ENCODE peak calls at places on chromosomes 1 and 21, in nine cellular contexts. One of them, this sample, is unnamed.

GRCh38 chr1:90936731-90937130 is 85.1 kb downstream of the ZNF644 start:
- DNase-seq in CD8-positive, alpha-beta memory T cell: no peak
- DNase-seq in stimulated activated CD4-positive, alpha-beta T cell treated with anti-CD3 and anti-CD28 coated beads, Interleukin-1b, Interleukin-23, amount 100 ng/mL, for 24 hours: no peak
- DNase-seq in stomach: no peak
- DNase-seq in NCI-H1436: no peak
- DNase-seq in left ventricle myocardium superior: no peak
- DNase-seq in AG08395: no peak
- DNase-seq in HuH-7.5: no peak
- DNase-seq in A549: no peak
- DNase-seq in this sample: no peak

GRCh38 chr1:17603091-17603841 is 63.8 kb downstream of the ARHGEF10L start:
- DNase-seq in CD8-positive, alpha-beta memory T cell: no peak
- DNase-seq in stimulated activated CD4-positive, alpha-beta T cell treated with anti-CD3 and anti-CD28 coated beads, Interleukin-1b, Interleukin-23, amount 100 ng/mL, for 24 hours: no peak
- DNase-seq in stomach: no peak
- DNase-seq in NCI-H1436: peak; percentile 45
- DNase-seq in left ventricle myocardium superior: no peak
- DNase-seq in AG08395: no peak
- DNase-seq in HuH-7.5: no peak
- DNase-seq in A549: no peak
- DNase-seq in this sample: no peak

GRCh38 chr21:40242586-40242985 is 375.3 kb downstream of the PCP4 start:
- DNase-seq in CD8-positive, alpha-beta memory T cell: no peak
- DNase-seq in stimulated activated CD4-positive, alpha-beta T cell treated with anti-CD3 and anti-CD28 coated beads, Interleukin-1b, Interleukin-23, amount 100 ng/mL, for 24 hours: no peak
- DNase-seq in stomach: no peak
- DNase-seq in NCI-H1436: no peak
- DNase-seq in left ventricle myocardium superior: no peak
- DNase-seq in AG08395: no peak
- DNase-seq in HuH-7.5: no peak
- DNase-seq in A549: no peak
- DNase-seq in this sample: no peak

GRCh38 chr1:39657923-39658485 is 13.9 kb downstream of the NT5C1A start:
- DNase-seq in CD8-positive, alpha-beta memory T cell: peak; percentile 47
- DNase-seq in stimulated activated CD4-positive, alpha-beta T cell treated with anti-CD3 and anti-CD28 coated beads, Interleukin-1b, Interleukin-23, amount 100 ng/mL, for 24 hours: peak; percentile 56
- DNase-seq in stomach: peak; percentile 69
- DNase-seq in NCI-H1436: peak; percentile 61
- DNase-seq in left ventricle myocardium superior: peak; percentile 85
- DNase-seq in AG08395: peak; percentile 65
- DNase-seq in HuH-7.5: peak; percentile 72
- DNase-seq in A549: peak; percentile 28
- DNase-seq in this sample: peak; percentile 44

GRCh38 chr1:59016390-59016789 is 232.5 kb upstream of the JUN start:
- DNase-seq in CD8-positive, alpha-beta memory T cell: no peak
- DNase-seq in stimulated activated CD4-positive, alpha-beta T cell treated with anti-CD3 and anti-CD28 coated beads, Interleukin-1b, Interleukin-23, amount 100 ng/mL, for 24 hours: no peak
- DNase-seq in stomach: no peak
- DNase-seq in NCI-H1436: no peak
- DNase-seq in left ventricle myocardium superior: no peak
- DNase-seq in AG08395: no peak
- DNase-seq in HuH-7.5: no peak
- DNase-seq in A549: no peak
- DNase-seq in this sample: no peak

GRCh38 chr1:93844262-93845045 is 34.6 kb downstream of the DNTTIP2 start:
- DNase-seq in CD8-positive, alpha-beta memory T cell: peak; percentile 59
- DNase-seq in stimulated activated CD4-positive, alpha-beta T cell treated with anti-CD3 and anti-CD28 coated beads, Interleukin-1b, Interleukin-23, amount 100 ng/mL, for 24 hours: no peak
- DNase-seq in stomach: peak; percentile 43
- DNase-seq in NCI-H1436: peak; percentile 60
- DNase-seq in left ventricle myocardium superior: no peak
- DNase-seq in AG08395: peak; percentile 78
- DNase-seq in HuH-7.5: peak; percentile 63
- DNase-seq in A549: peak; percentile 54
- DNase-seq in this sample: no peak

GRCh38 chr1:154225370-154225769 is 4.6 kb downstream of the UBAP2L start:
- DNase-seq in CD8-positive, alpha-beta memory T cell: no peak
- DNase-seq in stimulated activated CD4-positive, alpha-beta T cell treated with anti-CD3 and anti-CD28 coated beads, Interleukin-1b, Interleukin-23, amount 100 ng/mL, for 24 hours: no peak
- DNase-seq in stomach: no peak
- DNase-seq in NCI-H1436: no peak
- DNase-seq in left ventricle myocardium superior: no peak
- DNase-seq in AG08395: no peak
- DNase-seq in HuH-7.5: no peak
- DNase-seq in A549: no peak
- DNase-seq in this sample: no peak

GRCh38 chr1:6181347-6181770 is 1.2 kb upstream of the CHD5 start:
- DNase-seq in CD8-positive, alpha-beta memory T cell: no peak
- DNase-seq in stimulated activated CD4-positive, alpha-beta T cell treated with anti-CD3 and anti-CD28 coated beads, Interleukin-1b, Interleukin-23, amount 100 ng/mL, for 24 hours: no peak
- DNase-seq in stomach: no peak
- DNase-seq in NCI-H1436: no peak
- DNase-seq in left ventricle myocardium superior: no peak
- DNase-seq in AG08395: no peak
- DNase-seq in HuH-7.5: peak; percentile 4
- DNase-seq in A549: no peak
- DNase-seq in this sample: no peak

GRCh38 chr1:185767721-185768120 is 33.5 kb downstream of the HMCN1 start:
- DNase-seq in CD8-positive, alpha-beta memory T cell: no peak
- DNase-seq in stimulated activated CD4-positive, alpha-beta T cell treated with anti-CD3 and anti-CD28 coated beads, Interleukin-1b, Interleukin-23, amount 100 ng/mL, for 24 hours: no peak
- DNase-seq in stomach: no peak
- DNase-seq in NCI-H1436: no peak
- DNase-seq in left ventricle myocardium superior: no peak
- DNase-seq in AG08395: no peak
- DNase-seq in HuH-7.5: no peak
- DNase-seq in A549: no peak
- DNase-seq in this sample: no peak

GRCh38 chr1:59568158-59568935 is 246.4 kb upstream of the HOOK1 start:
- DNase-seq in CD8-positive, alpha-beta memory T cell: no peak
- DNase-seq in stimulated activated CD4-positive, alpha-beta T cell treated with anti-CD3 and anti-CD28 coated beads, Interleukin-1b, Interleukin-23, amount 100 ng/mL, for 24 hours: no peak
- DNase-seq in stomach: no peak
- DNase-seq in NCI-H1436: no peak
- DNase-seq in left ventricle myocardium superior: no peak
- DNase-seq in AG08395: peak; percentile 14
- DNase-seq in HuH-7.5: no peak
- DNase-seq in A549: no peak
- DNase-seq in this sample: no peak

GRCh38 chr1:161928056-161928455 is 95.6 kb downstream of the OLFML2B start:
- DNase-seq in CD8-positive, alpha-beta memory T cell: no peak
- DNase-seq in stimulated activated CD4-positive, alpha-beta T cell treated with anti-CD3 and anti-CD28 coated beads, Interleukin-1b, Interleukin-23, amount 100 ng/mL, for 24 hours: no peak
- DNase-seq in stomach: no peak
- DNase-seq in NCI-H1436: no peak
- DNase-seq in left ventricle myocardium superior: no peak
- DNase-seq in AG08395: no peak
- DNase-seq in HuH-7.5: no peak
- DNase-seq in A549: no peak
- DNase-seq in this sample: no peak

GRCh38 chr1:2800664-2801045 is 838 bp downstream of the TTC34 start:
- DNase-seq in CD8-positive, alpha-beta memory T cell: no peak
- DNase-seq in stimulated activated CD4-positive, alpha-beta T cell treated with anti-CD3 and anti-CD28 coated beads, Interleukin-1b, Interleukin-23, amount 100 ng/mL, for 24 hours: no peak
- DNase-seq in stomach: no peak
- DNase-seq in NCI-H1436: no peak
- DNase-seq in left ventricle myocardium superior: peak; percentile 25
- DNase-seq in AG08395: no peak
- DNase-seq in HuH-7.5: no peak
- DNase-seq in A549: no peak
- DNase-seq in this sample: no peak

GRCh38 chr1:164591858-164592257 is 32.9 kb downstream of the PBX1 start:
- DNase-seq in CD8-positive, alpha-beta memory T cell: no peak
- DNase-seq in stimulated activated CD4-positive, alpha-beta T cell treated with anti-CD3 and anti-CD28 coated beads, Interleukin-1b, Interleukin-23, amount 100 ng/mL, for 24 hours: no peak
- DNase-seq in stomach: no peak
- DNase-seq in NCI-H1436: no peak
- DNase-seq in left ventricle myocardium superior: no peak
- DNase-seq in AG08395: peak; percentile 20
- DNase-seq in HuH-7.5: no peak
- DNase-seq in A549: no peak
- DNase-seq in this sample: no peak

GRCh38 chr1:240107058-240107684 is 15.5 kb downstream of the FMN2 start:
- DNase-seq in CD8-positive, alpha-beta memory T cell: no peak
- DNase-seq in stimulated activated CD4-positive, alpha-beta T cell treated with anti-CD3 and anti-CD28 coated beads, Interleukin-1b, Interleukin-23, amount 100 ng/mL, for 24 hours: no peak
- DNase-seq in stomach: no peak
- DNase-seq in NCI-H1436: no peak
- DNase-seq in left ventricle myocardium superior: no peak
- DNase-seq in AG08395: peak; percentile 52
- DNase-seq in HuH-7.5: no peak
- DNase-seq in A549: no peak
- DNase-seq in this sample: no peak